ENCODE peak calls at places on chromosomes 16 and 17, in five cellular contexts. N is cardiac muscle cell, P is spleen, A is psoas muscle, D is fibroblast of lung. I is an unnamed sample.

GRCh38 chr16:27217256-27217655 is 13.9 kb downstream of the KDM8 start:
- DNase-seq in A (no peak), N (peak), P (no peak), D (peak), I (no peak)

GRCh38 chr17:17648762-17649161 is 32.5 kb upstream of the RAI1 start:
- DNase-seq in P (no peak), A (no peak), D (no peak), N (no peak), I (no peak)

GRCh38 chr17:58060596-58061191 is 22.5 kb upstream of the DYNLL2 start:
- DNase-seq in D (peak), N (no peak), P (peak), A (no peak), I (no peak)

GRCh38 chr17:82366749-82367148 is 4.8 kb upstream of the UTS2R start:
- DNase-seq in N (no peak), P (no peak), A (no peak), D (no peak), I (no peak)

GRCh38 chr17:8051831-8052230 is 13.0 kb downstream of the ALOX15B start:
- DNase-seq in D (no peak), N (no peak), A (no peak), P (no peak), I (no peak)

GRCh38 chr17:15106540-15106939 is 158.6 kb downstream of the PMP22 start:
- DNase-seq in A (no peak), P (no peak), N (no peak), D (peak), I (no peak)

GRCh38 chr17:16343569-16343968 is 9.7 kb downstream of the CENPV start:
- DNase-seq in D (no peak), A (no peak), N (no peak), P (no peak), I (no peak)

GRCh38 chr17:43211480-43212402 is at the start of gene TMEM106A:
- DNase-seq in D (peak), A (peak), N (peak), P (peak), I (peak)

GRCh38 chr17:38897176-38897575 is 27.3 kb downstream of the LASP1 start:
- DNase-seq in P (peak), N (no peak), D (peak), A (peak), I (no peak)

GRCh38 chr17:59825533-59826316 is 67.0 kb downstream of the TUBD1 start:
- DNase-seq in A (peak), D (peak), P (no peak), N (no peak), I (no peak)

GRCh38 chr17:41413353-41413752 is 11.0 kb downstream of the KRT37 start:
- DNase-seq in A (no peak), D (peak), N (no peak), P (no peak), I (no peak)

GRCh38 chr17:3966720-3967363 is 2.6 kb upstream of the ATP2A3 start:
- DNase-seq in P (no peak), N (no peak), A (no peak), D (no peak), I (no peak)

GRCh38 chr17:81329927-81330883 is 35.1 kb upstream of the SLC38A10 start:
- DNase-seq in A (no peak), P (no peak), D (peak), N (no peak), I (no peak)

GRCh38 chr16:83336630-83337029 is 471.1 kb upstream of the HSBP1 start:
- DNase-seq in N (no peak), P (no peak), D (peak), A (no peak), I (no peak)

GRCh38 chr16:1325673-1326371 is 7.6 kb upstream of the BAIAP3 start:
- DNase-seq in N (no peak), P (no peak), D (no peak), A (no peak), I (no peak)

GRCh38 chr16:89534147-89534788 is 26.1 kb downstream of the SPG7 start:
- DNase-seq in P (no peak), A (no peak), D (no peak), N (no peak), I (peak)

GRCh38 chr17:50657054-50657453 is 22.4 kb downstream of the ABCC3 start:
- DNase-seq in D (no peak), N (no peak), A (no peak), P (no peak), I (no peak)

GRCh38 chr17:63753215-63753614 is 11.6 kb upstream of the STRADA start:
- DNase-seq in A (no peak), D (no peak), P (no peak), N (no peak), I (no peak)

GRCh38 chr16:86022381-86022960 is 123.5 kb downstream of the IRF8 start:
- DNase-seq in A (no peak), P (no peak), D (no peak), N (peak), I (no peak)

GRCh38 chr17:50547035-50547735 is at the start of gene SPATA20:
- DNase-seq in N (peak), P (peak), A (peak), D (peak), I (peak)

GRCh38 chr16:50263060-50263909 is 3.1 kb upstream of the ADCY7 start:
- DNase-seq in N (no peak), A (peak), D (no peak), P (peak), I (no peak)

GRCh38 chr16:18801197-18801972 is at the start of gene ARL6IP1:
- DNase-seq in D (peak), P (peak), A (peak), N (peak), I (peak)

GRCh38 chr17:32551186-32551955 is 64.6 kb downstream of the CDK5R1 start:
- DNase-seq in D (peak), P (no peak), A (no peak), N (no peak), I (no peak)

GRCh38 chr16:49755291-49755611 is 100.7 kb downstream of the ZNF423 start:
- DNase-seq in N (peak), A (no peak), P (no peak), D (peak), I (no peak)

GRCh38 chr17:44992242-44992939 is 24.3 kb upstream of the C1QL1 start:
- DNase-seq in N (no peak), A (no peak), D (no peak), P (no peak), I (no peak)

GRCh38 chr17:48037924-48038323 is 327 bp upstream of the COPZ2 start:
- DNase-seq in A (no peak), D (no peak), N (no peak), P (no peak), I (peak)

GRCh38 chr17:16444258-16444886 is 29.0 kb downstream of the TRPV2 start:
- DNase-seq in P (no peak), A (no peak), D (peak), N (no peak), I (no peak)

GRCh38 chr17:1650731-1651558 is 1.3 kb upstream of the RILP start:
- DNase-seq in P (peak), A (no peak), N (no peak), D (no peak), I (no peak)
- H3K27ac ChIP-seq in P (peak), A (peak), N (peak), D (no peak), I (no peak)

GRCh38 chr17:34619687-34620217 is 40.4 kb downstream of the TMEM132E start:
- DNase-seq in D (no peak), A (no peak), P (no peak), N (no peak), I (no peak)
- H3K27ac ChIP-seq in D (no peak), A (no peak), P (no peak), N (no peak), I (no peak)

DNA sequence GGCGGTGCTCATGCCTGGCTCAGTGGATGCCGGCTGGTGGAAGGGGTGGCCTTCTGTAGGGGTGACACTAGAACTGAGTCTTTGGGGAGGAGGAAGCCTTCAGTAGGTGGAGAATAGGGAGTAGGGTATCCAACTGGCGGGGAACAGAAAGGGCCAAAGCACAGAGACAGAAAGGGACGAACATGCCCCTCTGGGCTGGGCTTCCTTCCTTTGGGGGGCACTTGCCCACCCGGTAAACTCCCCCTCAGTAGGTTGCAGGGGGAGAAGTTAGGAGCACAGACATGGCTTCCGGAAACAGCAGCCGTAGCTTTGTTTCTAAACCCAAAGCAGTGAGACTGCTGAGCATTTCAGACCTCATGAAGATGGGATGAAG is 795 bp downstream of the ENGASE start:
- DNase-seq in A (no peak), N (no peak), D (peak), P (no peak), I (peak)
- H3K27ac ChIP-seq in A (peak), N (peak), D (peak), P (peak), I (peak)

DNA sequence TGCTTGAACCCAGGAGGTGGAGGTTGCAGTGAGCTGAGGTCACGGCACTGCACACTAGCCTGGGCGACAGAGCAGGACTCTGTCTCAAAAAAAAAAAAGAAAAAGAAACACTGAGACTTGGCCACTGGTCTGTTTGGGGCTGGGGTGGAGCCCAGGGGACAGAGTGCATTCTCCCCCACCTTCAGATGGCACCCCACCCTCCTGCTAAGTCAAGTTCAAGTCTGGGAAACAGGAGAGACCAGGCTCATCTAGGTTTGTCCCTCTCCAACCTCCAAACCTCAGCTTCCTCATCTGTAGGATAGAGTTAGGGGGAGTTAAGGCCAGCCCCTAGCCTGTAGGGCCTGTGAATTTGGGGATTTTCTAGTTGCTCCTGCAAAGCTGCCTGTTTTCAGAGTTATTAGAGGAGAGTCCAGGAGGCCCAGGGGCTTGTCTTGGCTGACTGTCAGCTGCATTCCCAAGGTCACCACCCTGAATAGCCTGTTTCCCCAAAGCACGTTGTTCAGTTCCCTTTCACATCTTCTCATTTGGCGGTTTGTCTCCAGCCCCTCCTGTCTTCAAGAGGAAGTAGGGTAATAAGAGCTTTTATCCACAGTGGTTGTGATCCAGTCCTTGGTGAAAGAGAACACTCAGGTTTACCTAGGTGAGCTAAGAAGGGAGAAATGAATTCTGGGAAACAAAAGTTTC is 2.2 kb downstream of the MT3 start:
- DNase-seq in P (no peak), D (no peak), N (no peak), A (no peak), I (no peak)
- H3K27ac ChIP-seq in P (no peak), D (no peak), N (no peak), A (no peak), I (no peak)

DNA sequence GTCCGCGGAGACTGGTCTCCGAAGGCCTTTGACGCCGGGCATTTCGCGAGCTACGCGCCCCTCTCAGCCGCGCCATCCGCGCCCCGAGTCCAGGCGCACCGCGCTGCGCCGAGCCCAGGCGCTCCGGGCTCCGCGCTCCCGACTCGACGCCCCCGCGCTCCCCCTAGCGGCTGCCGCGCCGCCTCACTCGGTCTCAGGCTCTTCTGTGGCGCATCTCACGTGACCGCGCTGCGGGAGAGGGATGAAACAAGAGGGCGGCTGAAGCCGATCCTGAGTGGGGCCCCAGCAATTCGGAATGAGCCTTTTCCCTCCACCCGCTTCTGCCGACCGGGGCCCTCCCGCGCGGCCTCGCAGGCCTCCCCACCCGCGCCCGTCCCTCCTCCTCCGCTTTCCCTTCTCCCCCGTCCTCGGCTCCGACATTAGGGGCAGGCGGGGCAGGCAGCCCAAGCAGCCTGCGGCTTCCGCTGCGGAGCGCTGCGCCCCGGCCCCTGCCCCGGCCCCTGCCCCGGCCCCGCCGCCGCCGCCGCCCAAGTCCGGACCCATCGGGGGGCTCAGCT is 42.5 kb upstream of the AMZ2 start:
- DNase-seq in D (peak), N (peak), A (peak), P (peak), I (peak)
- H3K27ac ChIP-seq in D (peak), N (peak), A (peak), P (peak), I (peak)

GRCh38 chr16:66265106-66265415 is 101.4 kb upstream of the CDH5 start:
- DNase-seq in N (no peak), A (no peak), P (no peak), D (no peak), I (no peak)

GRCh38 chr16:66265556-66266133 is 100.8 kb upstream of the CDH5 start:
- DNase-seq in N (no peak), A (no peak), D (no peak), P (no peak), I (no peak)

GRCh38 chr16:66266436-66267286 is 99.8 kb upstream of the CDH5 start:
- DNase-seq in N (no peak), P (no peak), A (peak), D (peak), I (no peak)

GRCh38 chr16:66269631-66270332 is 96.7 kb upstream of the CDH5 start:
- DNase-seq in D (no peak), P (no peak), N (no peak), A (no peak), I (no peak)

DNA sequence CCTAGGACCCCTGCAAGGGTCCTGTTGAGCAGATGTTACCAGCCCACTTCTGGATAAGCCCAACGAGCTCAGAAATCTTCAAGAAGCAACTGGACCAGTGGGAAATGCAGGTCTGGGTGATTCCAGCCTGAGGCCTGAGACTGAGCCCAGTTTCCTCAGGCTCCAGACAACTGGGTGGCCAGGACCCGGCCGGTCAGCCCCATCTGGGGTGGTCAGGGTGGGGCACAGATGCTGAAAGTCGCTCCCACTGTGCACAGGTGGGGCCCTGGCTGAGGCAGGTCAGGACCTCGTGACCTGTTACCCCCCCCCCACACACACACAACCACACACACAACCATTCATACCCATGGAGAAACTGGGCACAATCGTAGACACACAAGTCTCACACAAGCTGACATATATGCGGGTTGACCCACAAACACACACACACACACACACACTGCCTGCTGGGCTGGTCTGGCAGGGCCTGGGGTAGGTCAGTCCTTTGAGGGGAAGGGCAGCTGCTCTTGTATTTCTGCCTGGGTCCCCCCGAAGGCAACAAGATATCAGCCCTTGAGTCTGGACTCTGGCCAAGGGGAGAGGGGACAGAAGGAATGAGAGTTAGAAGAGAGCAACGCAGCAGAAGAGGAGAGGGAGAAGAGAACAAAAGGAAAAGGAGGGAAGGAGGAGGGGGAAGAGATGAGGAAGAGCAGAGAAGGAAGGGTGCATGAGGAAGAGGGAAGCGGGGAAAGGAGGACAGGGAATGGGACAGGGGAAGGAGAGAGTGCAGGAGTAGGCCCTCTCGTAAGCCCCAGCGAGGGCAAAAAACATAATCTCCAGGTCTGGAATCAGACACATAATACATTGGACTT is 99.0 kb upstream of the CDH5 start:
- DNase-seq in N (no peak), D (no peak), A (no peak), P (no peak), I (no peak)
- H3K27ac ChIP-seq in N (no peak), D (peak), A (peak), P (no peak), I (no peak)

GRCh38 chr16:31351937-31352315 is 3.0 kb upstream of the ITGAX start:
- DNase-seq in A (peak), N (no peak), P (peak), D (no peak), I (no peak)
- H3K27ac ChIP-seq in A (no peak), N (no peak), P (no peak), D (no peak), I (no peak)

GRCh38 chr17:77443743-77444260 is 303.0 kb downstream of the SEC14L1 start:
- DNase-seq in D (no peak), N (no peak), A (no peak), P (no peak), I (no peak)
- H3K27ac ChIP-seq in D (peak), N (peak), A (no peak), P (peak), I (peak)